ENCODE peak calls at places on chromosomes 11 and 22, in five cellular contexts. Q is sigmoid colon, D is suprapubic skin, C is prostate gland, M is stomach. U is an unnamed sample.
A peak's percentile ranks its signal among the peaks of the same experiment; 100 is the strongest.

GRCh38 chr11:8871283-8871775 is 39.7 kb upstream of the AKIP1 start:
- DNase-seq in M (peak; percentile 56), C (peak; percentile 37), Q (peak; percentile 92), D (peak; percentile 82), U (peak; percentile 89)

GRCh38 chr22:38572065-38572464 is 2.1 kb upstream of the DMC1 start:
- DNase-seq in Q (no peak), C (peak; percentile 28), M (no peak), D (no peak), U (no peak)

GRCh38 chr22:27986937-27987336 is 67.9 kb upstream of the PITPNB start:
- DNase-seq in M (peak; percentile 13), D (peak; percentile 52), Q (peak; percentile 14), C (no peak), U (no peak)

GRCh38 chr22:25282671-25283561 is 63.5 kb downstream of the CRYBB2 start:
- DNase-seq in C (no peak), Q (no peak), M (no peak), D (no peak), U (no peak)

GRCh38 chr11:9565822-9566560 is 7.5 kb upstream of the WEE1 start:
- DNase-seq in C (peak; percentile 63), M (peak; percentile 39), Q (peak; percentile 86), D (no peak), U (no peak)

GRCh38 chr22:50507421-50507990 is at the start of gene LMF2:
- DNase-seq in D (peak; percentile 91), Q (peak; percentile 94), M (peak; percentile 94), C (peak; percentile 85), U (no peak)

GRCh38 chr22:26124991-26125725 is 44.1 kb upstream of the SEZ6L start:
- DNase-seq in D (no peak), Q (no peak), M (no peak), C (no peak), U (no peak)

GRCh38 chr11:90757851-90758494 is 535.1 kb upstream of the CHORDC1 start:
- DNase-seq in C (no peak), D (no peak), M (no peak), Q (no peak), U (no peak)

GRCh38 chr11:3866206-3866605 is 10.7 kb downstream of the STIM1 start:
- DNase-seq in D (no peak), Q (no peak), M (peak; percentile 29), C (no peak), U (no peak)

GRCh38 chr11:9974375-9974774 is 310.5 kb downstream of the SWAP70 start:
- DNase-seq in C (no peak), M (no peak), Q (no peak), D (no peak), U (no peak)

GRCh38 chr11:129852125-129852740 is 36.6 kb downstream of the TMEM45B start:
- DNase-seq in D (no peak), C (no peak), Q (no peak), M (no peak), U (no peak)

GRCh38 chr22:32708835-32709234 is 92.7 kb upstream of the TIMP3 start:
- DNase-seq in D (no peak), C (no peak), M (no peak), Q (no peak), U (no peak)

DNA sequence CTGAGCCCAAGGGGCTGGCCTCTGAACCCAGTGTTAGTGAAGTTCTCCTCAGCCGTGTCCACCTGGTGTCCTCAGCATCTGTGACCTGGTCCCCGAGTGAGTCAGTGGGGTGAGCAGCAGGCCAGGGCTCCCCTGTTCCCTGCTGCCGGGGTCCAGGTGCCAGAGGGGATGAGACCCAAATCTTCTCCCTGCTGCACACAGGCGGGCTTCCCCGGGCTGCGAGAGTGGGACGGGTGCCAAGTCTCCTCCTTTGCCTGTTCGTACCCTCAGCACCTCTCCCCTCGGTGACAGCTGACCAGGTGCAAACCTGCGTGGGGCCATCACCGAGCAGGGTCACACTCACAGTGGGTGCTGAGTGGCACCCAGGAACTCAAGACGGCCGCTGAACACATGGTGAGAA is 514.6 kb downstream of the TBC1D22A start:
- DNase-seq in D (no peak), M (no peak), C (no peak), Q (peak; percentile 61), U (no peak)
- H3K9me3 ChIP-seq in D (no peaks in the 10 kb centered on the region), M (no peaks in the 10 kb centered on the region), C (no peaks in the 10 kb centered on the region), Q (no peaks in the 10 kb centered on the region), U (no peaks in the 10 kb centered on the region)

DNA sequence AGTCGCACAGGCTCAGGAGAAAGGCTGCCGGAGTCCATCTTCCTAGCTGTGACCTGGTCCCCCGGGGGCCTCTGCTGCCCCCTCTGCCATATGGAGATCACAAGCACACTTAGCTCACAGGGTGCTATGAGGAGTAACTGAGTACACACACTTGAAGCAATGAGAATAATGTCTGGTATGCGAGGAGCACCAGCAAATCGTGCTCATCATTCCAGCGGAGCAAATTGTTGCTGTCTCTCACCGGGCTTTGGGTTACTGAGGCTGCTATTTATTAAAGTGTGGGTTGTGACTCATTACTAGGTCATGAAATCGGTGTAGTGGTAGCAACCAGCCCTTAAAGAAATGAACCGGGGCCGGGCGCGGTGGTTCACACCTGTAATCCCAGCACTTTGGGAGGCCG is 48.1 kb upstream of the EIF3D start:
- DNase-seq in C (no peak), Q (no peak), M (no peak), D (no peak), U (no peak)
- TF ChIP-seq POLR2AphosphoS5 in C (no peak), Q (no peak), M (no peak), D (no peak), U (no peak)

GRCh38 chr11:102346748-102347525 is at the start of gene BIRC2:
- DNase-seq in M (peak; percentile 97), D (peak; percentile 96), Q (peak; percentile 96), C (peak; percentile 93), U (peak; percentile 97)

GRCh38 chr11:102347526-102348331 is 715 bp downstream of the BIRC2 start:
- DNase-seq in Q (no peak), D (no peak), M (no peak), C (peak; percentile 22), U (no peak)

GRCh38 chr11:102343789-102344188 is 3.2 kb upstream of the BIRC2 start:
- DNase-seq in M (no peak), D (no peak), Q (no peak), C (no peak), U (no peak)

GRCh38 chr11:102346456-102346747 is 612 bp upstream of the BIRC2 start:
- DNase-seq in M (no peak), Q (no peak), D (no peak), C (no peak), U (no peak)

DNA sequence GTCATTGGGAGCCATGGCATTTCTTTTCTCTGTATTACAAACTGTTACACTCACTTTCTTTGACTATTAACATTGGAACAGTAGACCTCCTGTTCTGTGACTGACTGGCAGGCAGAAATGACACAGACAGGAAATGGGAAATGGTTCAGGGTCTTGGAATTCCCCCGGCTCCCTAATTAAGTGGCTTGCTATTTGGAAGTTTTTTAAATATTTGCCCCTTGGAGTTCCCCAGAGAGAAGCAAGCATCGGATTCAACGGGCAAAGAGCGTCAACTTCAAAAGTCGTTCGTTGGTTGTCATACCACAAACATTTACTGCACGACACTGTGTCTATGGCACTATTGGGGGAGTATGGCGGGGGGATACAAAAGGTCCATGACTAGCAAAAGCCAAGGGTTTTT is 1.1 kb upstream of the BIRC2 start:
- DNase-seq in C (no peak), M (no peak), D (no peak), Q (no peak), U (no peak)
- H3K4me3 ChIP-seq in C (no peak overlapping the region), M (peak overlapping the region; percentile 59), D (peak overlapping the region; percentile 90), Q (peak overlapping the region; percentile 63), U (peak overlapping the region; percentile 72)

GRCh38 chr22:48441553-48441850 is 1386.2 kb downstream of the BRD1 start:
- DNase-seq in M (no peak), Q (no peak), D (no peak), C (no peak), U (no peak)
- H3K9me3 ChIP-seq in M (no peaks in the 10 kb centered on the region), Q (no peaks in the 10 kb centered on the region), D (no peaks in the 10 kb centered on the region), C (no peaks in the 10 kb centered on the region), U (no peaks in the 10 kb centered on the region)

DNA sequence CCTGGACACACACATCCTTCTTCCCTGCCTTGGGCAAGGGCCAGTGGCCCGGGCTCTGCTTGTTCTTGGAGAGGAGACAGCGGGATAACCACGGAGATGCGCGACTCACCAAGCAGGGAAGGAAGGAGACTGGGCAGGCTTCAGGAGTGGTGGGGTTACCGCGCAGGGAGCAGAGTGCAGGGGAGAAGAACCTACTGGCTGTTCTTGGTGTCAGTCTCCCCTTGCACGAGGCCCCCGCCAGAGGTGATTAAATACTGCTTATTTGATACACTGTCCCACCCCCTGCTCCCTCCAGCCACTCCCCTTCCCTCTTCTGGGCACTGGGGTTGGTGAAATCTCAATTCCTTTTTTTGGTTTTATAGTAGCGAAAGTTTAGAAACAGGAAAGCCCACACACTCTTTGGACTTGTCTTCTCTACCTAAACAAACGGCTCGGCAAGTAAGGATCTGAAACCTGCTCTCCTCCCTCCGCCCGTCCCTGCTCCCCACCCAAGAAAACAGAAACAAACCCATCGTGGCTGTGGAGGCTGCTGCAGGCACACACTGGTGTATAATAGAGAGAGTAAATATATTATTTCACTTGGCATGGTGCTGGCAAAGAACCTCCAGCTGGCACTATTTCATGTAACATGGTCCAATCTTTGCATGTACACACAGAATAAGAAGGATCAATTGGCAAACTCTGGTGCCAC is 10.8 kb downstream of the LARGE2 start:
- DNase-seq in C (peak; percentile 89), Q (peak; percentile 64), D (no peak), M (peak; percentile 79), U (no peak)
- TF ChIP-seq POLR2AphosphoS5 in C (peak; percentile 83), Q (no peak), D (no peak), M (no peak), U (no peak)

DNA sequence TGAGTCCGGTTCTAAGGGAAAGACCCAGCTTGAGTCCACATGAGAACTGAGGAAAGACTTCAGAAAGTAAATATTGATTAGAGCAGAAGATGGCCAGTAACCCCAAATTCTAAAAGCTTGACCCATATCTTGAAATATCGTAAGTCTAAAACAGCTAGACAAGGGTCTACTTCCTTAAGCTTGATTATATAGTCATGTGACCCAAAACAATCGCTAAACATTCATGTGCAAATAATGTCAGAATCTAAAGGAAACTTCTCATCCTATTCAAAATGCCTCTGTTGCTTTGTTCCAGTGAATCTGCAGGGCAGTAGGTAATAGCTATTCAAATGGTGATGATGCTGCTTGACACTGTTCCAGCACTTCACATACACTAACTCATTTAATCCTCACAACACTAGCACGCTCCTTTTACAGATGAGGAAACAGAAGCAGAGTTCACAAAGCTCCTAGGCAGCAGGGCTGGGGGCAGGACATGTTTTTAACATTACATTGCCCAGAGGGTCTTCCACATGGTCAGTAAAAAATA is 52.6 kb downstream of the TCF20 start:
- DNase-seq in C (no peak), D (no peak), Q (no peak), M (no peak), U (no peak)
- H3K4me3 ChIP-seq in C (no peak overlapping the region), D (no peak overlapping the region), Q (no peak overlapping the region), M (no peak overlapping the region), U (no peak overlapping the region)